ENCODE peak calls at places on chromosomes 7 and 10, in eight cellular contexts. K is NCI-H2171 treated with DMSO at 0.1 percent for 48 hours; Q is Right ventricle myocardium superior; W is NCI-H1417; X is astrocyte of the spinal cord; R is CD4-positive, alpha-beta T cell; V is activated effector memory CD4-positive, alpha-beta T cell treated with Interleukin-2 at 50 U/mL for 16 hours; F is NCI-H1092. M is an unnamed sample.

GRCh38 chr7:73948287-73948686 is 79.7 kb upstream of the ELN start:
- DNase-seq in X (no peak), V (no peak), Q (no peak), W (no peak), K (no peak), F (no peak), R (no peak), M (no peak)

GRCh38 chr10:69391158-69391557 is 25.6 kb downstream of the TACR2 start:
- DNase-seq in Q (peak; percentile 60), W (no peak), F (no peak), R (no peak), K (no peak), X (no peak), V (no peak), M (no peak)

GRCh38 chr10:44311563-44311905 is 73.4 kb downstream of the CXCL12 start:
- DNase-seq in Q (no peak), K (no peak), W (no peak), F (no peak), V (no peak), R (no peak), X (no peak), M (no peak)

GRCh38 chr10:11663763-11664555 is 52.5 kb upstream of the USP6NL start:
- DNase-seq in Q (no peak), X (no peak), K (peak; percentile 80), V (no peak), R (no peak), F (no peak), W (no peak), M (no peak)

GRCh38 chr10:71347587-71348395 is 28.7 kb downstream of the SLC29A3 start:
- DNase-seq in K (no peak), W (peak; percentile 70), Q (no peak), V (no peak), F (no peak), R (no peak), X (no peak), M (no peak)

GRCh38 chr7:133961724-133962123 is 165.4 kb upstream of the LRGUK start:
- DNase-seq in W (no peak), K (no peak), Q (no peak), F (no peak), X (no peak), R (no peak), V (no peak), M (no peak)

GRCh38 chr10:102780246-102780645 is 36.5 kb downstream of the WBP1L start:
- DNase-seq in W (no peak), V (no peak), K (no peak), F (no peak), R (no peak), Q (no peak), X (peak; percentile 50), M (no peak)

GRCh38 chr7:93569189-93569588 is 5.3 kb downstream of the CALCR start:
- DNase-seq in F (no peak), R (no peak), W (no peak), K (no peak), Q (no peak), X (no peak), V (no peak), M (no peak)